ENCODE peak calls at places on chromosomes 5 and 9, in ten cellular contexts. W, N, F, R, A, O, B, M, S and K are unnamed samples.

GRCh38 chr9:81693639-81694378 is 4.5 kb upstream of the TLE1 start:
- DNase-seq in W (no peak), N (no peak), F (no peak), R (no peak), A (peak; percentile 49), O (no peak), B (no peak), M (no peak), S (no peak), K (no peak)

GRCh38 chr5:96112703-96113102 is 151.1 kb upstream of the ELL2 start:
- DNase-seq in W (no peak), N (no peak), F (no peak), R (no peak), A (no peak), O (no peak), B (no peak), M (no peak), S (no peak), K (no peak)

GRCh38 chr5:119063579-119064379 is 7.1 kb upstream of the DMXL1 start:
- DNase-seq in W (no peak), N (peak; percentile 41), F (no peak), R (no peak), A (peak; percentile 78), O (peak; percentile 7), B (peak; percentile 86), M (no peak), S (no peak), K (peak; percentile 27)

GRCh38 chr9:121822093-121823085 is 171.0 kb downstream of the DAB2IP start:
- DNase-seq in W (no peak), N (no peak), F (no peak), R (no peak), A (no peak), O (no peak), B (no peak), M (no peak), S (no peak), K (no peak)

GRCh38 chr9:107847977-107848376 is 358.4 kb upstream of the KLF4 start:
- DNase-seq in W (no peak), N (peak; percentile 34), F (no peak), R (no peak), A (peak; percentile 78), O (no peak), B (peak; percentile 44), M (no peak), S (no peak), K (no peak)

GRCh38 chr9:73437758-73438157 is 286.1 kb downstream of the ANXA1 start:
- DNase-seq in W (no peak), N (no peak), F (no peak), R (no peak), A (peak; percentile 2), O (peak; percentile 20), B (no peak), M (no peak), S (no peak), K (no peak)

GRCh38 chr5:145681686-145682085 is 153.5 kb downstream of the PRELID2 start:
- DNase-seq in W (no peak), N (peak; percentile 73), F (peak; percentile 70), R (peak; percentile 56), A (peak; percentile 82), O (peak; percentile 74), B (peak; percentile 86), M (no peak), S (peak; percentile 75), K (peak; percentile 49)

GRCh38 chr5:178496661-178497060 is 93.5 kb downstream of the COL23A1 start:
- DNase-seq in W (no peak), N (no peak), F (no peak), R (no peak), A (no peak), O (no peak), B (no peak), M (no peak), S (peak; percentile 64), K (no peak)

GRCh38 chr5:157828031-157828948 is 30.7 kb downstream of the CLINT1 start:
- DNase-seq in W (no peak), N (no peak), F (no peak), R (no peak), A (peak; percentile 28), O (no peak), B (peak; percentile 15), M (no peak), S (peak; percentile 60), K (no peak)

DNA sequence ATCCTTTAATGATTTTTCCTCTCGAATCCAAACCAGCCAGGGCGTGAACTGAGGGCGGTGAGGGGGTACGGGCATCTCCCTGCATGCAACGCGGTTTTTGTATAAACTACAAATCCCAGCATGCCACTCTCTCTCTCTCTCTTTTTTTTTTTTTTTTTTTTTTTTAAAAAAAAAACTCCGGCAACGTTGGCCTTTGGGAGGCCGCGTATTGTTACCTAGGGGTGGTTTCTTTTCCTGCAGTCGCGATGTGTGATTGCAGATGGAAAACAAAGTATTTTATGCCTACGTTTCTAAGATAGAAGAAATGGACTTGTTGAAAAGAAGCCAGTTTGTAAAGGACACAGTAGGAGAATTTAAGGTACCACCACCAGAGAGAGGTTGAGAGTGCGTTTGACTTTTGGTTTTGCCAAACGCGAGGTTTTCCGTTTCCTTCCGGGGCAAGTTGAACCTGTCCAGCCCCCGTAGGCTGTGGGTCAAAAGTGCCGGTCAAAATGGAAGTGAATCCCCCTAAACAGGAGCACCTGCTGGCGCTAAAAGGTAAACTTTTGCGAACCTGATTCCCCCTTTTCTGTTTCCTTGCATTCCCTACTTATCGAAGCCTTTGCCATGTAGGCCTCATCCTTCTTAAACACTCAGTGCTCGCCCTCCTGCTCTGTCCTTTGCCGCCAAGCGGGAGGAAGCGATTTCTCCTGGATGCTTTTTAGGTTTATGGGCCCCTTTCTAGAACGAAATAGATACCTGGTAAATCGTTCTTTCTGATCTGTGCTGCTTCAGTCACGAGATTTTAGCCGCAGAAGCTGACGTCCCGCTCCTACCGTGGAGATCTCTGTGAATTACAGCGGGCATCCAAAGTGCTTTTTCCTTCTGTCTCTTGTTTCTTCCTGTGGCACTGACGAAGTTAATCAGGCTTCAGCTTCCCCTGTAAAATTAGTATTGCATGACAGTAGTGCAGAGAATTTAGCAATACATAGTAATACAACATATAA is at the start of the genes SHLD3 and TRAPPC13:
- DNase-seq in W (peak; percentile 44), N (peak; percentile 85), F (peak; percentile 81), R (peak; percentile 72), A (peak; percentile 89), O (peak; percentile 92), B (peak; percentile 90), M (peak; percentile 95), S (peak; percentile 92), K (peak; percentile 63)
- TF ChIP-seq CTCF in W (no peak), N (no peak), F (no peak), R (no peak), A (peak; percentile 16), O (no peak), B (no peak), M (no peak), S (no peak), K (no peak)

GRCh38 chr9:14511452-14511851 is 181.8 kb downstream of the ZDHHC21 start:
- DNase-seq in W (no peak), N (no peak), F (no peak), R (no peak), A (peak; percentile 11), O (no peak), B (no peak), M (no peak), S (no peak), K (no peak)

GRCh38 chr9:14515049-14515448 is 178.2 kb downstream of the ZDHHC21 start:
- DNase-seq in W (no peak), N (no peak), F (no peak), R (no peak), A (no peak), O (no peak), B (no peak), M (no peak), S (no peak), K (no peak)

GRCh38 chr9:14512942-14513341 is 180.3 kb downstream of the ZDHHC21 start:
- DNase-seq in W (no peak), N (no peak), F (no peak), R (no peak), A (no peak), O (no peak), B (no peak), M (no peak), S (no peak), K (no peak)

GRCh38 chr9:14517154-14517906 is 175.9 kb downstream of the ZDHHC21 start:
- DNase-seq in W (no peak), N (no peak), F (no peak), R (no peak), A (no peak), O (no peak), B (no peak), M (no peak), S (no peak), K (no peak)

DNA sequence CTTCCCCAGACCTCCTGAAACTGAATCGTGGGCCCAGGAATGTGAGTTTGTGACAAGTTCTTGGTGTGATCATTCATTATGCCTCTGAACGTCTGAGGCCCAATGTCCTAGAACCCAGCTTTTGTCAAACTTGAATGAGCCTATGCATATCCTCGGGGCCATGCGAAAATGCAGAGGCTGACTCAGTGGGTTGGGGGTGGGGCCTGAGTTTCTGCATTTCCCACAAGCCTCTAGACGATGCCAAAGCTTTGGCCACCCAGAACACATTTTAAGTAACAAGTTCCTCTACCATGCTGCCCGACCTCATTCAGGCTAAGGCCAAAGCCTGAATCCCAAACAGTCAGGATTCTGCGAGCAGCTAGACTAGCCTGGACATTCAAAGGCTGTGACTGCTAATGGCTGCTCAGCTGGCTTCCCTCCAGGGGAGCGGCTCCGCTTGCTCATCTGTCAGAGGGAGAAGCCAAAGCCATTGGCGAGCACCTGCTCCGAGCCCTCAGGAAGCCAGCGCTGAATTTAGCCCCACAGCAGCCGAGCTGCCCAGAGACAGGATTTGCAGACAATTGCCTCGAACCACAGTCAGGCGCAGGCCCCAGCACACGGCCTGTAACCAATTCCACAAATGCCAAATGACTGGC is 177.6 kb downstream of the ZDHHC21 start:
- DNase-seq in W (peak; percentile 65), N (no peak), F (no peak), R (peak; percentile 73), A (no peak), O (no peak), B (no peak), M (no peak), S (no peak), K (no peak)
- TF ChIP-seq CTCF in W (no peak), N (no peak), F (no peak), R (no peak), A (no peak), O (no peak), B (no peak), M (no peak), S (no peak), K (no peak)

DNA sequence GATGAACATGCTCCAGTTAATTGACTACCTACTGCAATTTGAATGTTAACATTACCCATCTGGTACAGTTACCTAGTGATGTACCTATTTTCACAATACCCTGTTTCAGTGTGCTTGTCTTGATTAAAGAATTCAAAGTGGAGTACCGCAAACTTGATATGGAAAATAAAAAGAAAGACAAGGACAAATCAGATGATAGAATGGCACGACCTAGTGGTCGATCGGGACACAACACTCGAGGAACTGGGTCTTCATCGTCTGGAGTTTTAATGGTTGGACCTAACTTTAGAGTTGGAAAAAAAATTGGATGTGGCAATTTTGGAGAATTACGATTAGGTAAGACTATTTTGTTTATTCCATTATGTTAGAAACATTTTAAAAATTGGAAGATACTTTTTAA is 33.5 kb downstream of the CSNK1G3 start:
- DNase-seq in W (no peak), N (no peak), F (peak; percentile 8), R (peak; percentile 26), A (peak; percentile 42), O (peak; percentile 38), B (peak; percentile 13), M (no peak), S (peak; percentile 27), K (no peak)
- TF ChIP-seq CTCF in W (peak; percentile 66), N (peak; percentile 29), F (peak; percentile 77), R (peak; percentile 49), A (peak; percentile 53), O (peak; percentile 19), B (peak; percentile 27), M (peak; percentile 5), S (peak; percentile 39), K (no peak)

GRCh38 chr5:149114403-149115312 is 26.6 kb upstream of the ABLIM3 start:
- DNase-seq in W (no peak), N (peak; percentile 84), F (peak; percentile 81), R (peak; percentile 59), A (peak; percentile 91), O (peak; percentile 75), B (peak; percentile 87), M (no peak), S (peak; percentile 88), K (peak; percentile 30)
- TF ChIP-seq CTCF in W (peak; percentile 96), N (peak; percentile 87), F (peak; percentile 88), R (peak; percentile 48), A (peak; percentile 85), O (peak; percentile 78), B (peak; percentile 89), M (peak; percentile 56), S (peak; percentile 88), K (peak; percentile 67)